ENCODE peak calls at places on chromosomes 16 and 17, in ten cellular contexts. M is stimulated activated CD4-positive, alpha-beta T cell treated with anti-CD3 and anti-CD28 coated beads, Interleukin-4, amount 100 ng/mL, for 4 hours; K is smooth muscle cell of the brain vasculature; Q is EL; E is T-helper 9 cell; F is NCI-H460; J is pulmonary artery endothelial cell; U is Daoy; O is activated T-helper 9 cell treated with anti-CD3 and anti-CD28 coated beads, Interleukin-2, amount 50 U/mL, for 16 hours; W is neural crest cell. Y is an unnamed sample.
A peak's percentile ranks its signal among the peaks of the same experiment; 100 is the strongest.

GRCh38 chr17:29720471-29720990 is 97.8 kb upstream of the CORO6 start:
- DNase-seq in M (no peak), K (no peak), Q (no peak), E (no peak), F (no peak), J (no peak), U (no peak), O (no peak), W (no peak), Y (no peak)

GRCh38 chr17:14672830-14673229 is 371.9 kb downstream of the HS3ST3B1 start:
- DNase-seq in M (no peak), K (peak; percentile 12), Q (peak; percentile 56), E (no peak), F (no peak), J (no peak), U (peak; percentile 62), O (no peak), W (no peak), Y (no peak)

GRCh38 chr17:81519284-81520020 is 6.9 kb upstream of the ACTG1 start:
- DNase-seq in M (peak; percentile 72), K (no peak), Q (no peak), E (peak; percentile 65), F (no peak), J (no peak), U (peak; percentile 80), O (peak; percentile 58), W (no peak), Y (no peak)

GRCh38 chr17:65634533-65634932 is 73.1 kb upstream of the AXIN2 start:
- DNase-seq in M (no peak), K (no peak), Q (no peak), E (no peak), F (no peak), J (no peak), U (no peak), O (no peak), W (no peak), Y (no peak)

GRCh38 chr17:17886253-17886652 is 49.5 kb upstream of the SREBF1 start:
- DNase-seq in M (no peak), K (no peak), Q (no peak), E (no peak), F (no peak), J (no peak), U (no peak), O (no peak), W (no peak), Y (no peak)

GRCh38 chr17:36105718-36106117 is 2.1 kb downstream of the CCL4 start:
- DNase-seq in M (no peak), K (no peak), Q (no peak), E (no peak), F (no peak), J (no peak), U (no peak), O (no peak), W (no peak), Y (no peak)

GRCh38 chr16:48605518-48606110 is 4.4 kb downstream of the N4BP1 start:
- DNase-seq in M (no peak), K (no peak), Q (no peak), E (no peak), F (no peak), J (no peak), U (no peak), O (no peak), W (no peak), Y (no peak)

GRCh38 chr16:57616241-57616640 is 12.2 kb upstream of the ADGRG1 start:
- DNase-seq in M (no peak), K (no peak), Q (no peak), E (no peak), F (no peak), J (no peak), U (no peak), O (no peak), W (no peak), Y (no peak)

GRCh38 chr17:76988796-76989195 is 120.6 kb downstream of the MGAT5B start:
- DNase-seq in M (no peak), K (no peak), Q (no peak), E (no peak), F (no peak), J (no peak), U (no peak), O (no peak), W (no peak), Y (no peak)

GRCh38 chr17:75154195-75155106 is at the start of gene JPT1:
- DNase-seq in M (peak; percentile 98), K (peak; percentile 97), Q (peak; percentile 100), E (peak; percentile 97), F (peak; percentile 99), J (peak; percentile 96), U (peak; percentile 99), O (peak; percentile 96), W (peak; percentile 97), Y (peak; percentile 98)

GRCh38 chr16:79628501-79628975 is 28.0 kb upstream of the MAF start:
- DNase-seq in M (peak; percentile 57), K (peak; percentile 66), Q (peak; percentile 25), E (no peak), F (no peak), J (no peak), U (peak; percentile 87), O (peak; percentile 65), W (no peak), Y (no peak)

GRCh38 chr17:60893475-60893874 is 215.8 kb downstream of the BCAS3 start:
- DNase-seq in M (no peak), K (no peak), Q (no peak), E (no peak), F (no peak), J (no peak), U (no peak), O (no peak), W (no peak), Y (no peak)

GRCh38 chr16:53534206-53534605 is 31.2 kb upstream of the AKTIP start:
- DNase-seq in M (no peak), K (no peak), Q (no peak), E (no peak), F (no peak), J (no peak), U (no peak), O (no peak), W (no peak), Y (no peak)

GRCh38 chr17:32160526-32160925 is 18.2 kb downstream of the RHOT1 start:
- DNase-seq in M (no peak), K (no peak), Q (no peak), E (no peak), F (no peak), J (no peak), U (peak; percentile 13), O (no peak), W (no peak), Y (no peak)

GRCh38 chr17:44807817-44808155 is 22.3 kb downstream of the GJC1 start:
- DNase-seq in M (no peak), K (no peak), Q (no peak), E (no peak), F (no peak), J (no peak), U (no peak), O (no peak), W (no peak), Y (no peak)

GRCh38 chr16:1309888-1310831 is 724 bp downstream of the UBE2I start:
- DNase-seq in M (peak; percentile 42), K (no peak), Q (peak; percentile 54), E (peak; percentile 57), F (no peak), J (no peak), U (no peak), O (peak; percentile 50), W (no peak), Y (no peak)

GRCh38 chr17:43760254-43760852 is 1.8 kb upstream of the SOST start:
- DNase-seq in M (peak; percentile 77), K (peak; percentile 83), Q (peak; percentile 89), E (peak; percentile 89), F (peak; percentile 94), J (peak; percentile 73), U (peak; percentile 89), O (peak; percentile 78), W (peak; percentile 99), Y (peak; percentile 85)

GRCh38 chr17:59154335-59154720 is 658 bp downstream of the SKA2 start:
- DNase-seq in M (peak; percentile 14), K (no peak), Q (peak; percentile 61), E (peak; percentile 5), F (no peak), J (no peak), U (peak; percentile 63), O (peak; percentile 6), W (peak; percentile 37), Y (no peak)